ENCODE peak calls at places on chromosome 20, in six cellular contexts. G, J, K, W, F and A are unnamed samples.

GRCh38 chr20:3430376-3431069 is 23.1 kb upstream of the DNAAF9 start:
- DNase-seq in K (no peak), W (no peak), G (no peak), F (no peak), J (no peak), A (no peak)

GRCh38 chr20:64246616-64247311 is 8.8 kb upstream of the PCMTD2 start:
- DNase-seq in W (no peak), F (no peak), J (no peak), K (no peak), G (peak), A (no peak)

GRCh38 chr20:25991756-25992130 is 295.1 kb upstream of the ZNF337 start:
- DNase-seq in J (no peak), G (no peak), K (no peak), W (no peak), F (no peak), A (no peak)

GRCh38 chr20:16391003-16391402 is 182.2 kb downstream of the KIF16B start:
- DNase-seq in K (no peak), W (no peak), J (no peak), F (no peak), G (no peak), A (no peak)

GRCh38 chr20:14498809-14499208 is 161.4 kb upstream of the FLRT3 start:
- DNase-seq in J (no peak), K (no peak), G (no peak), F (no peak), W (no peak), A (no peak)

GRCh38 chr20:7180261-7181045 is 413.0 kb downstream of the BMP2 start:
- DNase-seq in J (no peak), K (no peak), G (no peak), F (no peak), W (no peak), A (no peak)

GRCh38 chr20:63873477-63873971 is 8.5 kb downstream of the TPD52L2 start:
- DNase-seq in J (peak), W (peak), G (peak), K (no peak), F (peak), A (no peak)

GRCh38 chr20:53399131-53399530 is 194.5 kb downstream of the ZNF217 start:
- DNase-seq in K (no peak), G (no peak), W (no peak), J (no peak), F (no peak), A (no peak)

GRCh38 chr20:11849270-11849920 is 68.3 kb upstream of the BTBD3 start:
- DNase-seq in J (peak), F (no peak), G (no peak), W (no peak), K (no peak), A (no peak)

GRCh38 chr20:11457476-11457875 is 460.2 kb upstream of the BTBD3 start:
- DNase-seq in G (no peak), J (peak), W (no peak), K (no peak), F (no peak), A (no peak)

GRCh38 chr20:35478804-35479472 is 23.5 kb downstream of the CEP250 start:
- DNase-seq in F (no peak), G (no peak), K (no peak), J (peak), W (no peak), A (no peak)

GRCh38 chr20:7775072-7775471 is 165.2 kb downstream of the HAO1 start:
- DNase-seq in K (no peak), G (no peak), J (no peak), F (no peak), W (no peak), A (no peak)

GRCh38 chr20:35592339-35592960 is 23.2 kb upstream of the SPAG4 start:
- DNase-seq in K (no peak), F (no peak), J (no peak), W (no peak), G (no peak), A (no peak)

GRCh38 chr20:3613821-3614440 is 49.3 kb downstream of the GFRA4 start:
- DNase-seq in J (peak), F (no peak), G (no peak), K (no peak), W (no peak), A (no peak)

GRCh38 chr20:35344354-35344837 is 52.2 kb upstream of the FAM83C start:
- DNase-seq in J (peak), G (no peak), K (no peak), W (peak), F (no peak), A (peak)

GRCh38 chr20:48180637-48181036 is 395.4 kb upstream of the SULF2 start:
- DNase-seq in F (no peak), J (no peak), W (no peak), G (no peak), K (no peak), A (no peak)

GRCh38 chr20:421685-422250 is 13.7 kb downstream of the RBCK1 start:
- DNase-seq in F (no peak), W (no peak), J (no peak), K (no peak), G (no peak), A (no peak)

GRCh38 chr20:11941593-11942261 is 24.0 kb downstream of the BTBD3 start:
- DNase-seq in J (no peak), W (no peak), K (no peak), F (no peak), G (no peak), A (no peak)

DNA sequence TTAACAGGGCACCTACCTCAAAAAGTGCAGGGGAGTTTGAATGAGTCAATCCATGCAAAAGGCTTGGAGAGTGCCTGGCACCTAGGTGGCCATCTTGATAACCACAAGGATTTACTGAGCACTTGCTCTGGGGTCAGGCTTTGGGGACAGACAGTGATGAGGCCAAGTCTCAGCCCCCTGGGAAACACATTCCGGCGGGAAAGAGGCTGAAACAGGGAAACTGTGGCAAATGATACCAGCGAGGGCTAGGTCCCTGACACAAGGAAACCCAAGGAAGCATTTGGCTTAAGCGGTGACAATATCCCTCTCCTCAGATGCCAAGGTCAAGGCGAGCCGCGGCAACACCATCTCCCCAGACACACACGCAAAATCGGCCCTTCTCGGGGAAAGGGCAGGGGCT is 527 bp upstream of the DOK5 start:
- DNase-seq in G (no peak), W (no peak), J (no peak), F (no peak), K (no peak), A (no peak)
- H3K4me3 ChIP-seq in G (peak), W (peak), J (peak), F (peak), K (no peak), A (peak)

DNA sequence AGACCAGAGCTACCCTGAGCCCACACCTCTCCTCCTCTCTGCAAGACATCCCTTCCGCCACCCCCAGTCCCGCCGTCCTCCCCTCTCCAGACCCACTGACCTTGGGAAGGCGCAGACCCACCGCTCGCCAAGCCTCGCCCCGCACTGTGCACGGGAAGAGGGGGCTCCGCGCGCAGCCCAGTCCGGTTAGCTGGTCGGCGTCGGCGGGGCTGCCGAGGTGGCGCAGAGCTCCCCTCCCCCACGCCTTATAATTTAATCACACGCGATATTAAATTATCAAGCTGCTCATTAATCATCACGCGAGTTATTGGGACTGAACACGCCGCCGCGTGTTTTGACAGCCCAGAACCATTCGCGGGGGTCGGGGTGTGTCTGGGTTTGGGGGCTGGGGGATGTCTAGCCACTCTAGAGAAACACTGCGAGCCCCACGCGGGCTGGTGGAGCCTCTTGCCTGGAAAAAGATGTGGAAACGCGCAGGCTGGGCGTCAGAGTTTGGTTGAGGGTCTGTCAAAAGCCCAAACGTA is at the start of gene LINC00237:
- DNase-seq in G (no peak), J (no peak), K (no peak), W (no peak), F (no peak), A (no peak)
- H3K4me3 ChIP-seq in G (peak), J (no peak), K (no peak), W (no peak), F (no peak), A (no peak)

GRCh38 chr20:58855506-58856314 is 3.2 kb downstream of the GNAS start:
- DNase-seq in W (no peak), J (no peak), K (no peak), F (no peak), G (no peak), A (no peak)
- H3K4me3 ChIP-seq in W (no peak), J (no peak), K (no peak), F (no peak), G (peak), A (no peak)

DNA sequence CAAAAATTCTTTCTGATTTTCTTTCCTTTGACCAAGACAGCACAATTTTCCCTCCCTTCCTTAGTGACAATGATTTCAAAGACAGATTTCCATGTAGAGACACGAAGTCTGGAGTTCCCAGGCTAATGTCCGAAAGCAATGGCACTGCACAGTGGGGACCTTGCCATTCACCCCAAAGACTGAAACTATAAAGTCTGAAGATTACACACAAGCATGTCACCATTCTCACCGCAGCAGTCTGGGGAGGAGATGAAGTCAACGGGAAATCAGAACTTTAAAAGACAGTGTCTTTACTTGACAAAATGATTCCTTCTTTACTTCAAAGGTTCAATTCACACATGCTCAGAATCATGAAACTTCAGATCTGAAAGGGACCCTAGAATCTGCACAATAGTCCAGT is 8.3 kb downstream of the B4GALT5 start:
- DNase-seq in W (no peak), K (no peak), F (no peak), G (no peak), J (no peak), A (no peak)
- H3K4me3 ChIP-seq in W (no peak), K (no peak), F (no peak), G (no peak), J (no peak), A (no peak)

GRCh38 chr20:21103582-21104465 is 2.3 kb downstream of the LINC00237 start:
- DNase-seq in W (no peak), K (no peak), F (no peak), G (no peak), J (no peak), A (no peak)

GRCh38 chr20:21104466-21104761 is 1.7 kb downstream of the LINC00237 start:
- DNase-seq in F (no peak), W (no peak), G (no peak), K (no peak), J (no peak), A (no peak)

GRCh38 chr20:21101453-21102251 is 4.5 kb downstream of the LINC00237 start:
- DNase-seq in K (no peak), J (no peak), F (no peak), W (no peak), G (no peak), A (no peak)

GRCh38 chr20:21102252-21102609 is 3.9 kb downstream of the LINC00237 start:
- DNase-seq in G (no peak), W (peak), F (peak), K (no peak), J (no peak), A (no peak)

DNA sequence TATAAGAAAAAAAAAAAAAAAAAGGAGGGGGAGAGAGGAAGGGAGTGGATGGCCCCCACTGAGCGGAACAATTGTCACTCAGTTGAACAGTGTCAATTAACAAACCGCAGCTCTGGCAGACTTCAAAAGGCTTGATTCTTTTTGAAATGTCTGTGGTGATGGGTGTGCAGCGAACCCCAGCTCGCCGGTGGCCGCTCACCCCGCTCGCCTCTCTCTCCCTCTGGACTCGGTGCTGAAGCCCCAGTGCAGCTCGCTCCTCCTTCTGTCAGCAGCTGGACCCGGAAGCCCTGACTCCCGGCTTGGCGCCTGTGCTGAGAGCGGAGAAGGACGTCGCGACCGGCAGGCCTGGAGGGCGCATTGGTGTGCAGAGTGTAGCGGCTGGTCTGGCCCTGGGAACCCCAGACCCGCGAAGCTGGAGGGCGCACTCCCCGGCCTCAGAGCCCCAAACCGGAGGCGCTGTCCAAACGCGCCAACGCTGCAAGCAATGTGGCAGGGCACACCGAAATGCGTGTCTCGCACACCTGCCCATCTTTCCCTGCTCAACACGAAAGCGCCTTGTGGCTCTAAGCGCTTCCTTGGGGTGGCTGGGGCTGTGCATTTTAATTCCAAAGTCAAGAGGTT is 3.4 kb downstream of the LINC00237 start:
- DNase-seq in F (peak), W (peak), J (no peak), G (peak), K (peak), A (no peak)
- H3K4me3 ChIP-seq in F (peak), W (peak), J (no peak), G (peak), K (no peak), A (no peak)

GRCh38 chr20:45467861-45468260 is 1.7 kb upstream of the WFDC2 start:
- DNase-seq in G (no peak), W (no peak), J (no peak), F (no peak), K (no peak), A (no peak)
- H3K4me3 ChIP-seq in G (no peak), W (no peak), J (no peak), F (no peak), K (no peak), A (no peak)